ENCODE peak calls at places on chromosomes 11 and 22, in eight cellular contexts. One of them, this sample, is unnamed.

GRCh38 chr11:68598816-68599653 is 85.3 kb upstream of the GAL start:
- DNase-seq in sigmoid colon: no peak
- DNase-seq in spleen: no peak
- DNase-seq in GM23338: no peak
- DNase-seq in upper lobe of left lung: no peak
- DNase-seq in breast epithelium: no peak
- DNase-seq in stomach: no peak
- DNase-seq in prostate gland: no peak
- DNase-seq in this sample: no peak

GRCh38 chr22:47367993-47368945 is 605.8 kb downstream of the TBC1D22A start:
- DNase-seq in sigmoid colon: no peak
- DNase-seq in spleen: peak; percentile 48
- DNase-seq in GM23338: no peak
- DNase-seq in upper lobe of left lung: peak; percentile 14
- DNase-seq in breast epithelium: no peak
- DNase-seq in stomach: peak; percentile 20
- DNase-seq in prostate gland: no peak
- DNase-seq in this sample: no peak

GRCh38 chr22:30968015-30968923 is at the start of gene MORC2:
- DNase-seq in sigmoid colon: peak; percentile 84
- DNase-seq in spleen: no peak
- DNase-seq in GM23338: peak; percentile 89
- DNase-seq in upper lobe of left lung: peak; percentile 70
- DNase-seq in breast epithelium: peak; percentile 66
- DNase-seq in stomach: peak; percentile 63
- DNase-seq in prostate gland: peak; percentile 28
- DNase-seq in this sample: peak; percentile 75

GRCh38 chr11:17979770-17980371 is 33.0 kb downstream of the SERGEF start:
- DNase-seq in sigmoid colon: no peak
- DNase-seq in spleen: no peak
- DNase-seq in GM23338: peak; percentile 81
- DNase-seq in upper lobe of left lung: no peak
- DNase-seq in breast epithelium: no peak
- DNase-seq in stomach: peak; percentile 37
- DNase-seq in prostate gland: peak; percentile 21
- DNase-seq in this sample: no peak

GRCh38 chr22:21837184-21837979 is 30.1 kb downstream of the MAPK1 start:
- DNase-seq in sigmoid colon: no peak
- DNase-seq in spleen: no peak
- DNase-seq in GM23338: peak; percentile 48
- DNase-seq in upper lobe of left lung: no peak
- DNase-seq in breast epithelium: peak; percentile 40
- DNase-seq in stomach: no peak
- DNase-seq in prostate gland: no peak
- DNase-seq in this sample: no peak

GRCh38 chr22:47550524-47551437 is 788.3 kb downstream of the TBC1D22A start:
- DNase-seq in sigmoid colon: no peak
- DNase-seq in spleen: no peak
- DNase-seq in GM23338: no peak
- DNase-seq in upper lobe of left lung: no peak
- DNase-seq in breast epithelium: no peak
- DNase-seq in stomach: peak; percentile 16
- DNase-seq in prostate gland: no peak
- DNase-seq in this sample: no peak

GRCh38 chr11:75269896-75270295 is 29.3 kb downstream of the TPBGL start:
- DNase-seq in sigmoid colon: peak; percentile 52
- DNase-seq in spleen: peak; percentile 54
- DNase-seq in GM23338: no peak
- DNase-seq in upper lobe of left lung: no peak
- DNase-seq in breast epithelium: no peak
- DNase-seq in stomach: no peak
- DNase-seq in prostate gland: no peak
- DNase-seq in this sample: peak; percentile 2

GRCh38 chr11:73189723-73190556 is 28.1 kb upstream of the P2RY2 start:
- DNase-seq in sigmoid colon: peak; percentile 47
- DNase-seq in spleen: no peak
- DNase-seq in GM23338: no peak
- DNase-seq in upper lobe of left lung: no peak
- DNase-seq in breast epithelium: no peak
- DNase-seq in stomach: peak; percentile 18
- DNase-seq in prostate gland: no peak
- DNase-seq in this sample: no peak

GRCh38 chr22:36369004-36369921 is 18.5 kb downstream of the MYH9 start:
- DNase-seq in sigmoid colon: no peak
- DNase-seq in spleen: no peak
- DNase-seq in GM23338: no peak
- DNase-seq in upper lobe of left lung: no peak
- DNase-seq in breast epithelium: peak; percentile 41
- DNase-seq in stomach: no peak
- DNase-seq in prostate gland: no peak
- DNase-seq in this sample: no peak

GRCh38 chr11:8913961-8914660 is 3.1 kb downstream of the AKIP1 start:
- DNase-seq in sigmoid colon: no peak
- DNase-seq in spleen: no peak
- DNase-seq in GM23338: peak; percentile 78
- DNase-seq in upper lobe of left lung: no peak
- DNase-seq in breast epithelium: no peak
- DNase-seq in stomach: no peak
- DNase-seq in prostate gland: no peak
- DNase-seq in this sample: peak; percentile 22

GRCh38 chr11:111777094-111778046 is 11.2 kb upstream of the PPP2R1B start:
- DNase-seq in sigmoid colon: no peak
- DNase-seq in spleen: no peak
- DNase-seq in GM23338: peak; percentile 82
- DNase-seq in upper lobe of left lung: no peak
- DNase-seq in breast epithelium: no peak
- DNase-seq in stomach: no peak
- DNase-seq in prostate gland: peak; percentile 45
- DNase-seq in this sample: no peak

GRCh38 chr22:41197808-41198585 is 7.1 kb upstream of the L3MBTL2 start:
- DNase-seq in sigmoid colon: no peak
- DNase-seq in spleen: no peak
- DNase-seq in GM23338: peak; percentile 56
- DNase-seq in upper lobe of left lung: peak; percentile 59
- DNase-seq in breast epithelium: peak; percentile 40
- DNase-seq in stomach: peak; percentile 50
- DNase-seq in prostate gland: no peak
- DNase-seq in this sample: peak; percentile 56

GRCh38 chr11:119030329-119031047 is at the start of gene SLC37A4:
- DNase-seq in sigmoid colon: peak; percentile 99
- DNase-seq in spleen: peak; percentile 100
- DNase-seq in GM23338: peak; percentile 99
- DNase-seq in upper lobe of left lung: peak; percentile 100
- DNase-seq in breast epithelium: peak; percentile 98
- DNase-seq in stomach: peak; percentile 99
- DNase-seq in prostate gland: peak; percentile 98
- DNase-seq in this sample: peak; percentile 100

GRCh38 chr22:31332886-31333285 is 13.3 kb downstream of the PATZ1 start:
- DNase-seq in sigmoid colon: no peak
- DNase-seq in spleen: no peak
- DNase-seq in GM23338: no peak
- DNase-seq in upper lobe of left lung: no peak
- DNase-seq in breast epithelium: no peak
- DNase-seq in stomach: no peak
- DNase-seq in prostate gland: no peak
- DNase-seq in this sample: no peak

GRCh38 chr11:103877221-103877620 is 159.2 kb upstream of the DDI1 start:
- DNase-seq in sigmoid colon: no peak
- DNase-seq in spleen: no peak
- DNase-seq in GM23338: no peak
- DNase-seq in upper lobe of left lung: no peak
- DNase-seq in breast epithelium: no peak
- DNase-seq in stomach: no peak
- DNase-seq in prostate gland: no peak
- DNase-seq in this sample: no peak

GRCh38 chr22:39360674-39361413 is 11.1 kb downstream of the SYNGR1 start:
- DNase-seq in sigmoid colon: no peak
- DNase-seq in spleen: no peak
- DNase-seq in GM23338: peak; percentile 67
- DNase-seq in upper lobe of left lung: no peak
- DNase-seq in breast epithelium: peak; percentile 53
- DNase-seq in stomach: no peak
- DNase-seq in prostate gland: peak; percentile 42
- DNase-seq in this sample: no peak

GRCh38 chr22:33893486-33893885 is 26.8 kb downstream of the LARGE1 start:
- DNase-seq in sigmoid colon: no peak
- DNase-seq in spleen: no peak
- DNase-seq in GM23338: no peak
- DNase-seq in upper lobe of left lung: no peak
- DNase-seq in breast epithelium: no peak
- DNase-seq in stomach: no peak
- DNase-seq in prostate gland: no peak
- DNase-seq in this sample: no peak

GRCh38 chr11:117931971-117932370 is 2.8 kb upstream of the TMPRSS13 start:
- DNase-seq in sigmoid colon: peak; percentile 62
- DNase-seq in spleen: peak; percentile 69
- DNase-seq in GM23338: no peak
- DNase-seq in upper lobe of left lung: no peak
- DNase-seq in breast epithelium: no peak
- DNase-seq in stomach: no peak
- DNase-seq in prostate gland: no peak
- DNase-seq in this sample: peak; percentile 13

GRCh38 chr11:95360382-95360781 is 129.4 kb upstream of the SESN3 start:
- DNase-seq in sigmoid colon: no peak
- DNase-seq in spleen: no peak
- DNase-seq in GM23338: no peak
- DNase-seq in upper lobe of left lung: no peak
- DNase-seq in breast epithelium: no peak
- DNase-seq in stomach: no peak
- DNase-seq in prostate gland: no peak
- DNase-seq in this sample: no peak

GRCh38 chr11:129275825-129276224 is 83.7 kb upstream of the ARHGAP32 start:
- DNase-seq in sigmoid colon: no peak
- DNase-seq in spleen: no peak
- DNase-seq in GM23338: no peak
- DNase-seq in upper lobe of left lung: no peak
- DNase-seq in breast epithelium: no peak
- DNase-seq in stomach: no peak
- DNase-seq in prostate gland: no peak
- DNase-seq in this sample: peak; percentile 14

GRCh38 chr22:49964493-49965290 is 4.1 kb downstream of the PIM3 start:
- DNase-seq in sigmoid colon: peak; percentile 64
- DNase-seq in spleen: peak; percentile 78
- DNase-seq in GM23338: no peak
- DNase-seq in upper lobe of left lung: peak; percentile 30
- DNase-seq in breast epithelium: peak; percentile 23
- DNase-seq in stomach: peak; percentile 28
- DNase-seq in prostate gland: no peak
- DNase-seq in this sample: peak; percentile 17

GRCh38 chr11:128610765-128611617 is 23.6 kb upstream of the ETS1 start:
- DNase-seq in sigmoid colon: no peak
- DNase-seq in spleen: peak; percentile 94
- DNase-seq in GM23338: no peak
- DNase-seq in upper lobe of left lung: no peak
- DNase-seq in breast epithelium: no peak
- DNase-seq in stomach: no peak
- DNase-seq in prostate gland: no peak
- DNase-seq in this sample: peak; percentile 77

GRCh38 chr11:68980776-68981065 is at the start of gene MRGPRD:
- DNase-seq in sigmoid colon: no peak
- DNase-seq in spleen: peak; percentile 39
- DNase-seq in GM23338: no peak
- DNase-seq in upper lobe of left lung: peak; percentile 3
- DNase-seq in breast epithelium: no peak
- DNase-seq in stomach: no peak
- DNase-seq in prostate gland: no peak
- DNase-seq in this sample: no peak

GRCh38 chr22:37048133-37048532 is 3.4 kb upstream of the KCTD17 start:
- DNase-seq in sigmoid colon: no peak
- DNase-seq in spleen: no peak
- DNase-seq in GM23338: peak; percentile 40
- DNase-seq in upper lobe of left lung: no peak
- DNase-seq in breast epithelium: no peak
- DNase-seq in stomach: no peak
- DNase-seq in prostate gland: no peak
- DNase-seq in this sample: no peak

GRCh38 chr11:94272738-94273313 is 31.6 kb upstream of the IZUMO1R start:
- DNase-seq in sigmoid colon: no peak
- DNase-seq in spleen: no peak
- DNase-seq in GM23338: no peak
- DNase-seq in upper lobe of left lung: no peak
- DNase-seq in breast epithelium: no peak
- DNase-seq in stomach: no peak
- DNase-seq in prostate gland: no peak
- DNase-seq in this sample: no peak

GRCh38 chr11:90788956-90789355 is 566.1 kb upstream of the CHORDC1 start:
- DNase-seq in sigmoid colon: no peak
- DNase-seq in spleen: no peak
- DNase-seq in GM23338: no peak
- DNase-seq in upper lobe of left lung: no peak
- DNase-seq in breast epithelium: no peak
- DNase-seq in stomach: no peak
- DNase-seq in prostate gland: no peak
- DNase-seq in this sample: no peak
- TF ChIP-seq POLR2AphosphoS5 in sigmoid colon: no peak
- TF ChIP-seq POLR2AphosphoS5 in spleen: no peak
- TF ChIP-seq POLR2AphosphoS5 in GM23338: no peak
- TF ChIP-seq POLR2AphosphoS5 in upper lobe of left lung: no peak
- TF ChIP-seq POLR2AphosphoS5 in breast epithelium: no peak
- TF ChIP-seq POLR2AphosphoS5 in stomach: no peak
- TF ChIP-seq POLR2AphosphoS5 in prostate gland: no peak
- TF ChIP-seq POLR2AphosphoS5 in this sample: no peak

GRCh38 chr22:29702025-29702930 is 17.5 kb upstream of the CABP7 start:
- DNase-seq in sigmoid colon: no peak
- DNase-seq in spleen: no peak
- DNase-seq in GM23338: no peak
- DNase-seq in upper lobe of left lung: no peak
- DNase-seq in breast epithelium: no peak
- DNase-seq in stomach: no peak
- DNase-seq in prostate gland: no peak
- DNase-seq in this sample: peak; percentile 23
- TF ChIP-seq CTCF in sigmoid colon: no peak
- TF ChIP-seq CTCF in spleen: no peak
- TF ChIP-seq CTCF in GM23338: no peak
- TF ChIP-seq CTCF in upper lobe of left lung: no peak
- TF ChIP-seq CTCF in breast epithelium: no peak
- TF ChIP-seq CTCF in stomach: no peak
- TF ChIP-seq CTCF in prostate gland: no peak
- TF ChIP-seq CTCF in this sample: no peak

DNA sequence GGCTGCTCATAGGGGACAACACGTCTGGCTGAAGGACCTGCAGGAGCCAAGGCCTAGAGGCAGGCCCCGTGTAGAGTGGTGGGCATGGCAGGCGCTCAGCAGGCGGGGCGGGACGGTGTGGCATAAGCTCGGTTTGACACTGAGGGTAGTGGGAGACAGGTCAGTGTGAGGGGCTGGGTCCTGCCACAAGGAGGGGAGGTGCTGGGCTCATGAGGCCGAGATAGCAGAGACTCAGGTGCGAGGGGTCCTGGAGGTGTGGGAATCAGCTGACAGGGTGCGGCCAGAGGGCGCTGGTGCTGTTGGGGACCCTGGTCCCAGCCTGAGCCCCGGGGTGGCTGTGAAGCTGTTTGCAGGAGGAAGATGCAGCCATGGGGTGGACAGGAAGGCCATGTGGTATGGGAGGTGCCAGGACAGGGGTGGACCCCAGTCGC is 6.7 kb downstream of the SLC22A12 start:
- DNase-seq in sigmoid colon: peak; percentile 41
- DNase-seq in spleen: peak; percentile 49
- DNase-seq in GM23338: no peak
- DNase-seq in upper lobe of left lung: no peak
- DNase-seq in breast epithelium: no peak
- DNase-seq in stomach: no peak
- DNase-seq in prostate gland: no peak
- DNase-seq in this sample: no peak
- H3K4me1 ChIP-seq in sigmoid colon: no peaks in the 10 kb centered on the region
- H3K4me1 ChIP-seq in spleen: no peaks in the 10 kb centered on the region
- H3K4me1 ChIP-seq in GM23338: no peaks in the 10 kb centered on the region
- H3K4me1 ChIP-seq in upper lobe of left lung: no peaks in the 10 kb centered on the region
- H3K4me1 ChIP-seq in breast epithelium: no peaks in the 10 kb centered on the region
- H3K4me1 ChIP-seq in stomach: no peaks in the 10 kb centered on the region
- H3K4me1 ChIP-seq in prostate gland: no peaks in the 10 kb centered on the region
- H3K4me1 ChIP-seq in this sample: no peaks in the 10 kb centered on the region

GRCh38 chr11:85745626-85746025 is 59.6 kb upstream of the CCDC89 start:
- DNase-seq in sigmoid colon: no peak
- DNase-seq in spleen: no peak
- DNase-seq in GM23338: no peak
- DNase-seq in upper lobe of left lung: no peak
- DNase-seq in breast epithelium: no peak
- DNase-seq in stomach: no peak
- DNase-seq in prostate gland: no peak
- DNase-seq in this sample: no peak
- TF ChIP-seq POLR2AphosphoS5 in sigmoid colon: no peak
- TF ChIP-seq POLR2AphosphoS5 in spleen: no peak
- TF ChIP-seq POLR2AphosphoS5 in GM23338: no peak
- TF ChIP-seq POLR2AphosphoS5 in upper lobe of left lung: no peak
- TF ChIP-seq POLR2AphosphoS5 in breast epithelium: no peak
- TF ChIP-seq POLR2AphosphoS5 in stomach: no peak
- TF ChIP-seq POLR2AphosphoS5 in prostate gland: no peak
- TF ChIP-seq POLR2AphosphoS5 in this sample: no peak